ENCODE peak calls at places on chromosomes 16 and 17, in five cellular contexts. L is HFF-Myc; C is CD4-positive, alpha-beta T cell; F is left ventricle myocardium inferior; D is uterus. Z is an unnamed sample.

GRCh38 chr17:67143318-67143717 is 99.0 kb downstream of the CACNG1 start:
- DNase-seq in L (no peak), F (no peak), D (no peak), C (no peak), Z (no peak)

GRCh38 chr16:85256190-85256739 is 144.0 kb upstream of the CIBAR2 start:
- DNase-seq in L (no peak), F (no peak), C (no peak), D (no peak), Z (no peak)

GRCh38 chr17:81553018-81553615 is 964 bp upstream of the FAAP100 start:
- DNase-seq in C (peak; percentile 48), L (peak; percentile 63), F (peak; percentile 75), D (peak; percentile 61), Z (no peak)

GRCh38 chr16:26709175-26709574 is 357.6 kb upstream of the C16orf82 start:
- DNase-seq in C (no peak), D (no peak), F (no peak), L (no peak), Z (no peak)

GRCh38 chr16:21076186-21076883 is 74.3 kb downstream of the DNAH3 start:
- DNase-seq in L (no peak), C (no peak), D (no peak), F (no peak), Z (no peak)

GRCh38 chr16:72532896-72533295 is 360.9 kb upstream of the PMFBP1 start:
- DNase-seq in D (no peak), C (no peak), F (no peak), L (no peak), Z (no peak)

GRCh38 chr17:67999291-67999911 is 3.1 kb upstream of the C17orf58 start:
- DNase-seq in C (no peak), L (no peak), D (no peak), F (no peak), Z (no peak)

GRCh38 chr16:87017388-87018012 is 299.7 kb downstream of the C16orf95 start:
- DNase-seq in D (no peak), C (no peak), L (peak; percentile 67), F (no peak), Z (peak; percentile 81)

GRCh38 chr17:64147110-64148016 is 17.4 kb upstream of the ERN1 start:
- DNase-seq in L (no peak), C (no peak), D (no peak), F (no peak), Z (no peak)

GRCh38 chr17:72903522-72903921 is 189.0 kb downstream of the SLC39A11 start:
- DNase-seq in C (no peak), L (no peak), F (no peak), D (no peak), Z (no peak)

GRCh38 chr16:1275791-1276579 is 20.1 kb downstream of the TPSD1 start:
- DNase-seq in F (no peak), D (no peak), C (no peak), L (no peak), Z (no peak)

GRCh38 chr17:74117999-74118421 is 85.5 kb upstream of the RPL38 start:
- DNase-seq in L (no peak), D (no peak), C (no peak), F (no peak), Z (no peak)

GRCh38 chr16:84650062-84650991 is 2.0 kb downstream of the KLHL36 start:
- DNase-seq in L (no peak), F (no peak), C (no peak), D (no peak), Z (no peak)

GRCh38 chr16:55543470-55543869 is 23.0 kb upstream of the CAPNS2 start:
- DNase-seq in D (no peak), L (peak; percentile 16), C (no peak), F (no peak), Z (peak; percentile 22)

GRCh38 chr16:7405166-7405565 is 72.5 kb downstream of the RBFOX1 start:
- DNase-seq in C (no peak), L (no peak), F (peak; percentile 64), D (no peak), Z (no peak)

GRCh38 chr17:50518265-50519023 is 10.2 kb downstream of the MYCBPAP start:
- DNase-seq in C (no peak), D (no peak), F (no peak), L (no peak), Z (no peak)

GRCh38 chr17:17236295-17237025 is 508 bp downstream of the FLCN start:
- DNase-seq in F (no peak), L (no peak), C (no peak), D (no peak), Z (no peak)

GRCh38 chr17:12665263-12666210 is at the start of gene MYOCD:
- DNase-seq in C (no peak), F (peak; percentile 46), D (peak; percentile 64), L (no peak), Z (no peak)

GRCh38 chr16:31474173-31474714 is 2.3 kb downstream of the TGFB1I1 start:
- DNase-seq in C (no peak), F (no peak), D (no peak), L (no peak), Z (no peak)

GRCh38 chr16:68242085-68242484 is 3.1 kb upstream of the PLA2G15 start:
- DNase-seq in D (no peak), L (no peak), C (no peak), F (no peak), Z (no peak)

GRCh38 chr17:50035421-50035879 is 20.5 kb upstream of the ITGA3 start:
- DNase-seq in C (no peak), D (no peak), F (no peak), L (no peak), Z (no peak)

GRCh38 chr16:24990803-24991202 is 24.4 kb downstream of the ARHGAP17 start:
- DNase-seq in F (no peak), L (no peak), C (no peak), D (no peak), Z (no peak)

GRCh38 chr17:45666046-45666600 is 118.0 kb upstream of the CRHR1 start:
- DNase-seq in D (no peak), F (no peak), C (no peak), L (no peak), Z (no peak)

GRCh38 chr17:67293251-67294203 is 48.5 kb upstream of the HELZ start:
- DNase-seq in D (peak; percentile 46), C (peak; percentile 51), L (no peak), F (peak; percentile 61), Z (no peak)

GRCh38 chr16:15966420-15967222 is 17.2 kb downstream of the ABCC1 start:
- DNase-seq in F (no peak), D (no peak), L (peak; percentile 61), C (no peak), Z (peak; percentile 87)

GRCh38 chr17:54426287-54426886 is 474.3 kb upstream of the TOM1L1 start:
- DNase-seq in C (no peak), D (no peak), L (no peak), F (no peak), Z (no peak)

GRCh38 chr16:57091990-57092785 is at the start of gene CPNE2:
- DNase-seq in D (peak; percentile 76), C (no peak), L (no peak), F (peak; percentile 72), Z (peak; percentile 20)

GRCh38 chr16:84959045-84959576 is 52.2 kb downstream of the ZDHHC7 start:
- DNase-seq in C (no peak), D (no peak), L (no peak), F (no peak), Z (no peak)

Z was measured in HS-27A.